ENCODE peak calls at places on chromosomes 6 and 20, in four cellular contexts. Z is DND-41, H is neuronal stem cell, Q is PC-3. U is an unnamed sample.
A peak's percentile ranks its signal among the peaks of the same experiment; 100 is the strongest.

GRCh38 chr6:43125119-43125518 is 46.0 kb upstream of the SRF start:
- DNase-seq in Z (no peak), H (no peak), Q (no peak), U (no peak)

GRCh38 chr6:83518946-83519489 is 6.7 kb downstream of the PRSS35 start:
- DNase-seq in Z (no peak), H (no peak), Q (peak; percentile 27), U (no peak)

GRCh38 chr6:54335871-54336270 is 27.6 kb downstream of the TINAG start:
- DNase-seq in Z (no peak), H (no peak), Q (peak; percentile 95), U (peak; percentile 77)

GRCh38 chr20:44780226-44780625 is 30.1 kb downstream of the RIMS4 start:
- DNase-seq in Z (peak; percentile 77), H (peak; percentile 72), Q (peak; percentile 70), U (no peak)

GRCh38 chr6:136774228-136775041 is 17.8 kb downstream of the MAP3K5 start:
- DNase-seq in Z (no peak), H (no peak), Q (peak; percentile 43), U (no peak)

GRCh38 chr6:83514877-83515466 is 2.6 kb downstream of the PRSS35 start:
- DNase-seq in Z (peak; percentile 30), H (peak; percentile 56), Q (peak; percentile 85), U (peak; percentile 9)

GRCh38 chr20:32516583-32516982 is 68.5 kb downstream of the NOL4L start:
- DNase-seq in Z (no peak), H (no peak), Q (no peak), U (no peak)

GRCh38 chr6:5525209-5525608 is 263.9 kb downstream of the FARS2 start:
- DNase-seq in Z (no peak), H (no peak), Q (no peak), U (no peak)

GRCh38 chr6:106134906-106135634 is 48.9 kb downstream of the PRDM1 start:
- DNase-seq in Z (no peak), H (no peak), Q (peak; percentile 81), U (no peak)

GRCh38 chr20:49821850-49822249 is 9.2 kb downstream of the SLC9A8 start:
- DNase-seq in Z (no peak), H (no peak), Q (peak; percentile 37), U (no peak)

GRCh38 chr20:13554706-13555105 is 84.0 kb downstream of the TASP1 start:
- DNase-seq in Z (no peak), H (no peak), Q (peak; percentile 91), U (no peak)

GRCh38 chr6:152250127-152250526 is 387.0 kb downstream of the SYNE1 start:
- DNase-seq in Z (no peak), H (no peak), Q (no peak), U (no peak)

GRCh38 chr6:24060982-24061754 is 64.8 kb upstream of the NRSN1 start:
- DNase-seq in Z (no peak), H (no peak), Q (no peak), U (no peak)

GRCh38 chr6:149150999-149151398 is 166.5 kb upstream of the TAB2 start:
- DNase-seq in Z (no peak), H (no peak), Q (no peak), U (no peak)

GRCh38 chr6:70852667-70853246 is 104.1 kb downstream of the B3GAT2 start:
- DNase-seq in Z (no peak), H (no peak), Q (no peak), U (no peak)

GRCh38 chr20:52943185-52943841 is 28.8 kb upstream of the TSHZ2 start:
- DNase-seq in Z (no peak), H (no peak), Q (peak; percentile 12), U (no peak)

GRCh38 chr20:48845000-48845399 is 17.2 kb upstream of the PREX1 start:
- DNase-seq in Z (no peak), H (no peak), Q (peak; percentile 35), U (no peak)

GRCh38 chr6:12343122-12343439 is 52.9 kb downstream of the EDN1 start:
- DNase-seq in Z (no peak), H (no peak), Q (peak; percentile 92), U (no peak)

GRCh38 chr6:146875927-146876270 is 277.1 kb downstream of the ADGB start:
- DNase-seq in Z (no peak), H (no peak), Q (no peak), U (no peak)
- H3K27ac ChIP-seq in Z (no peak overlapping the region), H (no peak overlapping the region), Q (no peak overlapping the region), U (no peak overlapping the region)

GRCh38 chr6:170404697-170405096 is 98.1 kb downstream of the FAM120B start:
- DNase-seq in Z (no peak), H (no peak), Q (no peak), U (no peak)

GRCh38 chr6:170407200-170407599 is 100.6 kb downstream of the FAM120B start:
- DNase-seq in Z (no peak), H (no peak), Q (no peak), U (no peak)

GRCh38 chr6:170404036-170404435 is 97.5 kb downstream of the FAM120B start:
- DNase-seq in Z (no peak), H (no peak), Q (no peak), U (no peak)

GRCh38 chr6:170403451-170403850 is 96.9 kb downstream of the FAM120B start:
- DNase-seq in Z (no peak), H (peak; percentile 59), Q (no peak), U (no peak)

DNA sequence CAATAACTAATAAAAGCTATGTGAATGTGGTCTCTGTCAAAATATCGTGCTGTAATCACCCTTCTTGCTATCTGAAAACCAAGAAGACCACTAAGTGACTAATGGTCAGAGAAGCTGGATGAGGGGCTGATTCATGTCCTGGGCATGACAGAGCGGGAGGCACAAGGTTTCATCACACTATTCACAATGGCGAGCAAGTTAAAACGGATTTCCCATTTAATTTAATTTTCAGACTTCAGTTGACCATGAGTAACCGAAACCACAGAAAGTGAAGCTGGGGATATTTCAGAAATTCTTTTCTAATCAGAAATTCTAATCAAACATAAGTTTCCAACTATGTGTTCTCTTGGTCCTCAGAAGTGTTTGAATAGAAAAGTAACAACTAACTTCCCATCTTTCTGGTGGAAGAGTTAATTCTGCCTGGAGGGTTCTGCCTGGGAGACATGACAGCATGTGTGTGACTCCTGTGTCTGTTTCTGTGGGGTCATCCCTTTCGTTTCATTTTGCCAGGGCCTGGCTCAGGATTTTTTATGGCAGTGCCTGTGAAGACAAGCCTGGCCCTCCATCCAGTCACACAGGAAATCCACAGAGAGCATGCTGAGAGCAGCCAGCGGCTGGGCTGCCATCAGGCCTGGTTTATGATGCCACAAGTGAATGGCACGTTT is 98.9 kb downstream of the FAM120B start:
- DNase-seq in Z (no peak), H (no peak), Q (peak; percentile 67), U (peak; percentile 97)
- H3K9ac ChIP-seq in Z (no peak overlapping the region), H (no peak overlapping the region), Q (no peak overlapping the region), U (peak overlapping the region; percentile 62)

GRCh38 chr20:38770546-38770945 is 22.3 kb downstream of the ACTR5 start:
- DNase-seq in Z (no peak), H (no peak), Q (no peak), U (no peak)

GRCh38 chr20:38770970-38771369 is 22.7 kb downstream of the ACTR5 start:
- DNase-seq in Z (no peak), H (no peak), Q (no peak), U (no peak)

GRCh38 chr20:38771621-38772020 is 23.4 kb downstream of the ACTR5 start:
- DNase-seq in Z (no peak), H (no peak), Q (no peak), U (no peak)

GRCh38 chr20:38766071-38766470 is 17.8 kb downstream of the ACTR5 start:
- DNase-seq in Z (no peak), H (no peak), Q (no peak), U (no peak)

GRCh38 chr20:38769376-38770295 is 21.4 kb downstream of the ACTR5 start:
- DNase-seq in Z (no peak), H (no peak), Q (no peak), U (no peak)
- H3K27ac ChIP-seq in Z (no peak overlapping the region), H (no peak overlapping the region), Q (no peak overlapping the region), U (no peak overlapping the region)

GRCh38 chr6:14804001-14804401 is 441.9 kb upstream of the JARID2 start:
- DNase-seq in Z (no peak), H (no peak), Q (no peak), U (no peak)

GRCh38 chr6:14806101-14806500 is 439.8 kb upstream of the JARID2 start:
- DNase-seq in Z (no peak), H (no peak), Q (no peak), U (no peak)

GRCh38 chr6:14802761-14803160 is 443.1 kb upstream of the JARID2 start:
- DNase-seq in Z (peak; percentile 21), H (no peak), Q (no peak), U (no peak)

GRCh38 chr6:14807130-14807529 is 438.7 kb upstream of the JARID2 start:
- DNase-seq in Z (no peak), H (no peak), Q (no peak), U (no peak)

GRCh38 chr6:14804444-14805210 is 441.2 kb upstream of the JARID2 start:
- DNase-seq in Z (peak; percentile 10), H (no peak), Q (no peak), U (no peak)
- H3K9ac ChIP-seq in Z (no peak overlapping the region), H (no peak overlapping the region), Q (no peak overlapping the region), U (peak overlapping the region; percentile 1)

GRCh38 chr6:108969776-108970175 is 121.6 kb downstream of the ARMC2 start:
- DNase-seq in Z (no peak), H (no peak), Q (no peak), U (no peak)

GRCh38 chr6:108966855-108967755 is 118.9 kb downstream of the ARMC2 start:
- DNase-seq in Z (no peak), H (peak; percentile 46), Q (peak; percentile 63), U (no peak)

GRCh38 chr6:108968746-108969316 is 120.6 kb downstream of the ARMC2 start:
- DNase-seq in Z (no peak), H (no peak), Q (no peak), U (no peak)

GRCh38 chr6:108966236-108966635 is 118.0 kb downstream of the ARMC2 start:
- DNase-seq in Z (no peak), H (no peak), Q (no peak), U (no peak)

GRCh38 chr6:108968325-108968724 is 120.1 kb downstream of the ARMC2 start:
- DNase-seq in Z (no peak), H (no peak), Q (no peak), U (no peak)
- H3K27ac ChIP-seq in Z (no peak overlapping the region), H (no peak overlapping the region), Q (no peak overlapping the region), U (no peak overlapping the region)